ENCODE peak calls at places on chromosomes 11 and 22, in nine cellular contexts. One of them, this sample, is unnamed.

GRCh38 chr11:73977856-73978519 is 4.7 kb downstream of the UCP2 start:
- DNase-seq in ecto neural progenitor cell: no peak
- DNase-seq in HFFc6: no peak
- DNase-seq in activated T-cell treated with anti-CD3 and anti-CD28 coated beads for 1 hour: no peak
- DNase-seq in stimulated activated CD8-positive, alpha-beta memory T cell treated with anti-CD3 and anti-CD28 coated beads, Interleukin-15, amount 100 ng/mL, for 4 hours: no peak
- DNase-seq in NCI-H187: no peak
- DNase-seq in activated CD4-positive, alpha-beta T cell treated with anti-CD3 and anti-CD28 coated beads, Interleukin-2, amount 50 U/mL, for 48 hours: no peak
- DNase-seq in stimulated activated CD4-positive, alpha-beta T cell treated with anti-CD3 and anti-CD28 coated beads, Interleukin-4, amount 100 ng/mL, for 48 hours: no peak
- DNase-seq in stimulated activated effector memory CD8-positive, alpha-beta T cell treated with anti-CD3 and anti-CD28 coated beads, Interleukin-12 subunit alpha, Interleukin-12 subunit beta, amount 100 ng/mL, for 72 hours: no peak
- DNase-seq in this sample: no peak

GRCh38 chr11:7418916-7419315 is 66.4 kb upstream of the OLFML1 start:
- DNase-seq in stimulated activated CD8-positive, alpha-beta memory T cell treated with anti-CD3 and anti-CD28 coated beads, Interleukin-15, amount 100 ng/mL, for 4 hours: no peak
- DNase-seq in activated T-cell treated with anti-CD3 and anti-CD28 coated beads for 1 hour: no peak
- DNase-seq in activated CD4-positive, alpha-beta T cell treated with anti-CD3 and anti-CD28 coated beads, Interleukin-2, amount 50 U/mL, for 48 hours: no peak
- DNase-seq in HFFc6: no peak
- DNase-seq in NCI-H187: no peak
- DNase-seq in ecto neural progenitor cell: no peak
- DNase-seq in stimulated activated CD4-positive, alpha-beta T cell treated with anti-CD3 and anti-CD28 coated beads, Interleukin-4, amount 100 ng/mL, for 48 hours: no peak
- DNase-seq in stimulated activated effector memory CD8-positive, alpha-beta T cell treated with anti-CD3 and anti-CD28 coated beads, Interleukin-12 subunit alpha, Interleukin-12 subunit beta, amount 100 ng/mL, for 72 hours: no peak
- DNase-seq in this sample: no peak

GRCh38 chr22:35620624-35621245 is 3.6 kb upstream of the MB start:
- DNase-seq in NCI-H187: no peak
- DNase-seq in ecto neural progenitor cell: no peak
- DNase-seq in HFFc6: peak
- DNase-seq in activated CD4-positive, alpha-beta T cell treated with anti-CD3 and anti-CD28 coated beads, Interleukin-2, amount 50 U/mL, for 48 hours: no peak
- DNase-seq in stimulated activated effector memory CD8-positive, alpha-beta T cell treated with anti-CD3 and anti-CD28 coated beads, Interleukin-12 subunit alpha, Interleukin-12 subunit beta, amount 100 ng/mL, for 72 hours: no peak
- DNase-seq in activated T-cell treated with anti-CD3 and anti-CD28 coated beads for 1 hour: no peak
- DNase-seq in stimulated activated CD4-positive, alpha-beta T cell treated with anti-CD3 and anti-CD28 coated beads, Interleukin-4, amount 100 ng/mL, for 48 hours: no peak
- DNase-seq in stimulated activated CD8-positive, alpha-beta memory T cell treated with anti-CD3 and anti-CD28 coated beads, Interleukin-15, amount 100 ng/mL, for 4 hours: no peak
- DNase-seq in this sample: no peak

GRCh38 chr11:121520243-121521144 is 67.7 kb upstream of the SORL1-AS1 start:
- DNase-seq in NCI-H187: no peak
- DNase-seq in HFFc6: peak
- DNase-seq in stimulated activated CD8-positive, alpha-beta memory T cell treated with anti-CD3 and anti-CD28 coated beads, Interleukin-15, amount 100 ng/mL, for 4 hours: no peak
- DNase-seq in activated T-cell treated with anti-CD3 and anti-CD28 coated beads for 1 hour: no peak
- DNase-seq in stimulated activated effector memory CD8-positive, alpha-beta T cell treated with anti-CD3 and anti-CD28 coated beads, Interleukin-12 subunit alpha, Interleukin-12 subunit beta, amount 100 ng/mL, for 72 hours: no peak
- DNase-seq in activated CD4-positive, alpha-beta T cell treated with anti-CD3 and anti-CD28 coated beads, Interleukin-2, amount 50 U/mL, for 48 hours: no peak
- DNase-seq in stimulated activated CD4-positive, alpha-beta T cell treated with anti-CD3 and anti-CD28 coated beads, Interleukin-4, amount 100 ng/mL, for 48 hours: no peak
- DNase-seq in ecto neural progenitor cell: no peak
- DNase-seq in this sample: no peak

GRCh38 chr11:75632962-75633361 is 35.9 kb downstream of the MAP6 start:
- DNase-seq in stimulated activated CD4-positive, alpha-beta T cell treated with anti-CD3 and anti-CD28 coated beads, Interleukin-4, amount 100 ng/mL, for 48 hours: no peak
- DNase-seq in activated CD4-positive, alpha-beta T cell treated with anti-CD3 and anti-CD28 coated beads, Interleukin-2, amount 50 U/mL, for 48 hours: no peak
- DNase-seq in ecto neural progenitor cell: no peak
- DNase-seq in stimulated activated effector memory CD8-positive, alpha-beta T cell treated with anti-CD3 and anti-CD28 coated beads, Interleukin-12 subunit alpha, Interleukin-12 subunit beta, amount 100 ng/mL, for 72 hours: no peak
- DNase-seq in HFFc6: no peak
- DNase-seq in NCI-H187: no peak
- DNase-seq in stimulated activated CD8-positive, alpha-beta memory T cell treated with anti-CD3 and anti-CD28 coated beads, Interleukin-15, amount 100 ng/mL, for 4 hours: no peak
- DNase-seq in activated T-cell treated with anti-CD3 and anti-CD28 coated beads for 1 hour: no peak
- DNase-seq in this sample: no peak

GRCh38 chr22:22216450-22216959 is 28.1 kb upstream of the VPREB1 start:
- DNase-seq in stimulated activated CD4-positive, alpha-beta T cell treated with anti-CD3 and anti-CD28 coated beads, Interleukin-4, amount 100 ng/mL, for 48 hours: no peak
- DNase-seq in activated T-cell treated with anti-CD3 and anti-CD28 coated beads for 1 hour: no peak
- DNase-seq in activated CD4-positive, alpha-beta T cell treated with anti-CD3 and anti-CD28 coated beads, Interleukin-2, amount 50 U/mL, for 48 hours: no peak
- DNase-seq in NCI-H187: no peak
- DNase-seq in stimulated activated CD8-positive, alpha-beta memory T cell treated with anti-CD3 and anti-CD28 coated beads, Interleukin-15, amount 100 ng/mL, for 4 hours: no peak
- DNase-seq in stimulated activated effector memory CD8-positive, alpha-beta T cell treated with anti-CD3 and anti-CD28 coated beads, Interleukin-12 subunit alpha, Interleukin-12 subunit beta, amount 100 ng/mL, for 72 hours: no peak
- DNase-seq in HFFc6: no peak
- DNase-seq in ecto neural progenitor cell: no peak
- DNase-seq in this sample: no peak

GRCh38 chr11:1059759-1060158 is 14.9 kb upstream of the MUC2 start:
- DNase-seq in activated T-cell treated with anti-CD3 and anti-CD28 coated beads for 1 hour: no peak
- DNase-seq in HFFc6: no peak
- DNase-seq in ecto neural progenitor cell: no peak
- DNase-seq in stimulated activated CD8-positive, alpha-beta memory T cell treated with anti-CD3 and anti-CD28 coated beads, Interleukin-15, amount 100 ng/mL, for 4 hours: no peak
- DNase-seq in stimulated activated CD4-positive, alpha-beta T cell treated with anti-CD3 and anti-CD28 coated beads, Interleukin-4, amount 100 ng/mL, for 48 hours: no peak
- DNase-seq in stimulated activated effector memory CD8-positive, alpha-beta T cell treated with anti-CD3 and anti-CD28 coated beads, Interleukin-12 subunit alpha, Interleukin-12 subunit beta, amount 100 ng/mL, for 72 hours: no peak
- DNase-seq in activated CD4-positive, alpha-beta T cell treated with anti-CD3 and anti-CD28 coated beads, Interleukin-2, amount 50 U/mL, for 48 hours: no peak
- DNase-seq in NCI-H187: no peak
- DNase-seq in this sample: no peak

GRCh38 chr11:126190792-126191191 is 20.7 kb downstream of the RPUSD4 start:
- DNase-seq in activated T-cell treated with anti-CD3 and anti-CD28 coated beads for 1 hour: no peak
- DNase-seq in HFFc6: no peak
- DNase-seq in activated CD4-positive, alpha-beta T cell treated with anti-CD3 and anti-CD28 coated beads, Interleukin-2, amount 50 U/mL, for 48 hours: no peak
- DNase-seq in NCI-H187: no peak
- DNase-seq in stimulated activated effector memory CD8-positive, alpha-beta T cell treated with anti-CD3 and anti-CD28 coated beads, Interleukin-12 subunit alpha, Interleukin-12 subunit beta, amount 100 ng/mL, for 72 hours: no peak
- DNase-seq in ecto neural progenitor cell: no peak
- DNase-seq in stimulated activated CD8-positive, alpha-beta memory T cell treated with anti-CD3 and anti-CD28 coated beads, Interleukin-15, amount 100 ng/mL, for 4 hours: no peak
- DNase-seq in stimulated activated CD4-positive, alpha-beta T cell treated with anti-CD3 and anti-CD28 coated beads, Interleukin-4, amount 100 ng/mL, for 48 hours: no peak
- DNase-seq in this sample: no peak

GRCh38 chr11:110199184-110199981 is 97.0 kb downstream of the RDX start:
- DNase-seq in activated CD4-positive, alpha-beta T cell treated with anti-CD3 and anti-CD28 coated beads, Interleukin-2, amount 50 U/mL, for 48 hours: no peak
- DNase-seq in stimulated activated CD8-positive, alpha-beta memory T cell treated with anti-CD3 and anti-CD28 coated beads, Interleukin-15, amount 100 ng/mL, for 4 hours: no peak
- DNase-seq in NCI-H187: no peak
- DNase-seq in ecto neural progenitor cell: no peak
- DNase-seq in stimulated activated CD4-positive, alpha-beta T cell treated with anti-CD3 and anti-CD28 coated beads, Interleukin-4, amount 100 ng/mL, for 48 hours: no peak
- DNase-seq in activated T-cell treated with anti-CD3 and anti-CD28 coated beads for 1 hour: no peak
- DNase-seq in HFFc6: no peak
- DNase-seq in stimulated activated effector memory CD8-positive, alpha-beta T cell treated with anti-CD3 and anti-CD28 coated beads, Interleukin-12 subunit alpha, Interleukin-12 subunit beta, amount 100 ng/mL, for 72 hours: no peak
- DNase-seq in this sample: no peak

GRCh38 chr11:66933508-66933907 is 24.7 kb downstream of the PC start:
- DNase-seq in HFFc6: no peak
- DNase-seq in stimulated activated CD4-positive, alpha-beta T cell treated with anti-CD3 and anti-CD28 coated beads, Interleukin-4, amount 100 ng/mL, for 48 hours: no peak
- DNase-seq in stimulated activated effector memory CD8-positive, alpha-beta T cell treated with anti-CD3 and anti-CD28 coated beads, Interleukin-12 subunit alpha, Interleukin-12 subunit beta, amount 100 ng/mL, for 72 hours: no peak
- DNase-seq in activated T-cell treated with anti-CD3 and anti-CD28 coated beads for 1 hour: no peak
- DNase-seq in activated CD4-positive, alpha-beta T cell treated with anti-CD3 and anti-CD28 coated beads, Interleukin-2, amount 50 U/mL, for 48 hours: no peak
- DNase-seq in stimulated activated CD8-positive, alpha-beta memory T cell treated with anti-CD3 and anti-CD28 coated beads, Interleukin-15, amount 100 ng/mL, for 4 hours: no peak
- DNase-seq in NCI-H187: no peak
- DNase-seq in ecto neural progenitor cell: no peak
- DNase-seq in this sample: no peak

This sample was measured in endothelial cell.